ENCODE peak calls at places on chromosomes 2 and 18, in ten cellular contexts. T is A549, P is neural crest cell, E is HCT116, S is heart right ventricle, N is dorsolateral prefrontal cortex, W is psoas muscle, L is progenitor cell of endocrine pancreas, K is endothelial cell of umbilical vein, C is fibroblast of mammary gland. I is an unnamed sample.

GRCh38 chr2:174195253-174195652 is 53.1 kb downstream of the OLA1 start:
- DNase-seq in T (no peak), P (no peak), E (no peak), S (no peak), N (no peak), W (no peak), L (no peak), K (no peak), C (peak), I (no peak)

GRCh38 chr2:40332096-40332826 is 119.6 kb downstream of the SLC8A1 start:
- DNase-seq in T (peak), P (no peak), E (no peak), S (no peak), N (no peak), W (no peak), L (no peak), K (peak), C (peak), I (no peak)

GRCh38 chr2:72144412-72144745 is 3.3 kb downstream of the CYP26B1 start:
- DNase-seq in T (no peak), P (no peak), E (no peak), S (peak), N (no peak), W (no peak), L (no peak), K (no peak), C (no peak), I (no peak)

GRCh38 chr2:157596992-157597681 is 31.5 kb downstream of the ACVR1C start:
- DNase-seq in T (peak), P (peak), E (no peak), S (peak), N (peak), W (peak), L (peak), K (peak), C (peak), I (peak)

GRCh38 chr2:139369423-139370409 is 589.5 kb upstream of the NXPH2 start:
- DNase-seq in T (no peak), P (no peak), E (no peak), S (no peak), N (no peak), W (no peak), L (no peak), K (no peak), C (no peak), I (no peak)

GRCh38 chr2:149422991-149423338 is 92.6 kb downstream of the LYPD6 start:
- DNase-seq in T (no peak), P (no peak), E (no peak), S (no peak), N (no peak), W (no peak), L (no peak), K (no peak), C (no peak), I (no peak)

GRCh38 chr2:215845839-215846586 is 167.3 kb downstream of the MREG start:
- DNase-seq in T (no peak), P (no peak), E (no peak), S (no peak), N (no peak), W (no peak), L (no peak), K (peak), C (no peak), I (no peak)

GRCh38 chr18:3626927-3627240 is 176.9 kb downstream of the TGIF1 start:
- DNase-seq in T (no peak), P (no peak), E (no peak), S (no peak), N (no peak), W (no peak), L (no peak), K (no peak), C (no peak), I (no peak)

GRCh38 chr18:36752929-36753865 is 75.6 kb downstream of the TPGS2 start:
- DNase-seq in T (no peak), P (no peak), E (no peak), S (no peak), N (no peak), W (no peak), L (no peak), K (no peak), C (peak), I (no peak)

GRCh38 chr2:204019572-204020501 is 83.3 kb downstream of the ICOS start:
- DNase-seq in T (peak), P (no peak), E (no peak), S (no peak), N (no peak), W (no peak), L (no peak), K (no peak), C (peak), I (peak)

GRCh38 chr2:222208010-222208690 is 90.6 kb downstream of the PAX3 start:
- DNase-seq in T (no peak), P (no peak), E (no peak), S (no peak), N (no peak), W (no peak), L (no peak), K (no peak), C (no peak), I (no peak)

GRCh38 chr18:71304856-71305255 is 1016.0 kb downstream of the SOCS6 start:
- DNase-seq in T (no peak), P (no peak), E (no peak), S (no peak), N (no peak), W (no peak), L (no peak), K (no peak), C (no peak), I (no peak)

GRCh38 chr2:62603154-62603712 is 97.2 kb upstream of the TMEM17 start:
- DNase-seq in T (no peak), P (no peak), E (no peak), S (no peak), N (no peak), W (no peak), L (no peak), K (no peak), C (no peak), I (no peak)

GRCh38 chr2:181073896-181074295 is 93.5 kb downstream of the UBE2E3 start:
- DNase-seq in T (no peak), P (no peak), E (no peak), S (no peak), N (no peak), W (no peak), L (no peak), K (no peak), C (no peak), I (no peak)

GRCh38 chr2:231642631-231643493 is 50.2 kb downstream of the TEX44 start:
- DNase-seq in T (peak), P (no peak), E (peak), S (peak), N (no peak), W (peak), L (no peak), K (peak), C (peak), I (peak)

GRCh38 chr18:47618758-47619157 is 311.7 kb downstream of the SMAD2 start:
- DNase-seq in T (no peak), P (no peak), E (no peak), S (no peak), N (no peak), W (no peak), L (no peak), K (no peak), C (no peak), I (no peak)

GRCh38 chr18:47615043-47615442 is 315.4 kb downstream of the SMAD2 start:
- DNase-seq in T (no peak), P (no peak), E (no peak), S (no peak), N (no peak), W (no peak), L (no peak), K (no peak), C (no peak), I (no peak)

GRCh38 chr18:47611649-47612048 is 318.8 kb downstream of the SMAD2 start:
- DNase-seq in T (no peak), P (no peak), E (no peak), S (no peak), N (no peak), W (no peak), L (no peak), K (no peak), C (no peak), I (no peak)

GRCh38 chr18:47619771-47620170 is 310.7 kb downstream of the SMAD2 start:
- DNase-seq in T (no peak), P (no peak), E (no peak), S (no peak), N (no peak), W (no peak), L (no peak), K (no peak), C (no peak), I (no peak)

GRCh38 chr18:47613929-47614328 is 316.5 kb downstream of the SMAD2 start:
- DNase-seq in T (no peak), P (no peak), E (no peak), S (no peak), N (no peak), W (no peak), L (no peak), K (no peak), C (no peak), I (no peak)
- TF ChIP-seq CTCF in T (no peak), P (no peak), E (no peak), S (no peak), N (no peak), W (no peak), L (no peak), K (no peak), C (no peak), I (no peak)

GRCh38 chr18:63218472-63218871 is 101.1 kb downstream of the BCL2 start:
- DNase-seq in T (no peak), P (no peak), E (no peak), S (no peak), N (no peak), W (no peak), L (no peak), K (no peak), C (no peak), I (no peak)
- TF ChIP-seq CTCF in T (no peak), P (no peak), E (no peak), S (no peak), N (no peak), W (no peak), L (no peak), K (no peak), C (no peak), I (no peak)

DNA sequence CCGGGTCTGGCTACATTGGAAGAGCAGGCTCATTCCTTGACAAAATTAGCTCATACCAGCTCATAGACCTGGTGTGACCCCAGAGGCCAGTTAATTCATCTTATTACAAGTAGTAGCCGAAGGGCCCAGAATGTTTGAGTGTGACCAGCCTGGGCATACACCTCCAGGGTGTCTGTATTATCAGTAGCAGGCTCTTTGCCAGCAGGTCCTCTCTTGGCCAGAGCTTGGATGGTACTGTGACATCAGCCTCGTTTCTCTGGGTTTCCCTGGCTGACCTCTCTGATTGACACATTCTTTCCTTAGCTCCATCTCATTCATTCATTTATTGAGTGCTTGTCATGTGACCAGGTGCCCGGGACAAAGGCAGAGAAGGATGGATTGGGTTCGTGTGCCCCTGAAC is 80.0 kb downstream of the CABLES1 start:
- DNase-seq in T (no peak), P (no peak), E (no peak), S (no peak), N (no peak), W (no peak), L (no peak), K (no peak), C (no peak), I (no peak)
- TF ChIP-seq CTCF in T (no peak), P (no peak), E (no peak), S (no peak), N (no peak), W (no peak), L (no peak), K (no peak), C (no peak), I (no peak)

DNA sequence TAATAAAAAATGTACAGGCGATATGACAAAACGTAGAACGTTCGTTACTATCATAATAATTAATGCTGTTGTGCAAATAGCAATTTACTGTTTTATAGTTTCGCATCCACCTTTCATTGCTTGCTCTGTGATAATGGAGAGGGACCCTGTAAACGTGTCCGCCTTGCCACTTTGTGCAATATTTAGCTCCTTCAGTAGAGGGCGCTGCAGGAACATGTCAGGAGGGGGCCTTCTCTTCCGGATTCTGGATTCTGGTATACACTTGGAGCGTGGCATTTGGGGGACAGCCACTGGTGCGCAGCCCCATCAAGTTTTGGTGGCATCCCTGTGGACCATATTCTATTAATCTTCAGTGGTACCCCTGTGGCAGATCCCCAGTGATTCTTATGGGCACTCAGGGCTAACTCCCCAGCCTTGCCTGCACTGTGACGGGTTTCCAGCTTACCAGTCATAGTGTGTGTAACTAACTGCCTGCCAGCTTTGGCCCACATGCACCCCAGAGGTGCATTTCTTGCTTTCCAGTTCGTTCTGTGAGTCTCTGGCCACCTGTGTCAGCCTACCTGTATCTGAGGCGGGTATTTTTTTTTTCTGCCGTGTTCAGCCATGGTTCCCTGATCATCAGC is 140.3 kb downstream of the CYRIA start:
- DNase-seq in T (peak), P (peak), E (peak), S (no peak), N (no peak), W (no peak), L (no peak), K (peak), C (peak), I (peak)
- TF ChIP-seq CTCF in T (peak), P (peak), E (peak), S (no peak), N (peak), W (peak), L (peak), K (peak), C (peak), I (peak)

I was measured in activated CD8-positive, alpha-beta T cell treated with anti-CD3 and anti-CD28 coated beads for 36 hours.